ENCODE peak calls at places on chromosomes 3 and 15, in ten cellular contexts. B is stomach, D is Peyer's patch, W is body of pancreas, U is adrenal gland, I is GM12891, Y is ovary, R is sigmoid colon, P is HCT116, L is tibial nerve. X is an unnamed sample.

GRCh38 chr15:34039506-34040123 is 611 bp upstream of the AVEN start:
- DNase-seq in R (no peak), B (no peak), L (no peak), D (no peak), I (no peak), Y (no peak), W (no peak), U (no peak), P (no peak), X (no peak)

GRCh38 chr3:192629429-192629828 is 97.9 kb downstream of the FGF12 start:
- DNase-seq in U (no peak), W (no peak), P (no peak), L (no peak), I (no peak), Y (no peak), D (no peak), R (no peak), B (no peak), X (no peak)

GRCh38 chr3:169104972-169105371 is 558.5 kb downstream of the MECOM start:
- DNase-seq in W (no peak), P (peak), R (no peak), B (no peak), D (no peak), I (no peak), Y (no peak), L (no peak), U (no peak), X (no peak)

GRCh38 chr15:60972866-60973265 is 256.2 kb downstream of the RORA start:
- DNase-seq in R (no peak), Y (no peak), W (no peak), L (no peak), D (no peak), U (no peak), P (no peak), B (no peak), I (no peak), X (no peak)

GRCh38 chr3:188296761-188297689 is 143.1 kb downstream of the LPP start:
- DNase-seq in L (no peak), P (no peak), B (no peak), D (peak), R (no peak), U (peak), I (no peak), Y (peak), W (peak), X (no peak)

GRCh38 chr3:142595581-142595950 is 627 bp upstream of the PLS1 start:
- DNase-seq in W (peak), U (peak), B (no peak), R (no peak), D (no peak), P (peak), I (no peak), Y (no peak), L (no peak), X (peak)

GRCh38 chr15:40103864-40104271 is 4.8 kb downstream of the BMF start:
- DNase-seq in P (no peak), U (no peak), D (no peak), W (no peak), Y (no peak), R (no peak), B (no peak), I (no peak), L (no peak), X (no peak)

GRCh38 chr3:123287962-123288302 is 86.2 kb downstream of the SEC22A start:
- DNase-seq in I (no peak), P (no peak), B (no peak), W (no peak), D (no peak), U (no peak), R (no peak), Y (no peak), L (no peak), X (no peak)

GRCh38 chr15:100740105-100740504 is 137.7 kb downstream of the ASB7 start:
- DNase-seq in Y (no peak), R (no peak), P (no peak), L (no peak), B (no peak), U (no peak), W (no peak), I (no peak), D (no peak), X (no peak)

GRCh38 chr3:129783470-129783869 is 110.0 kb downstream of the TMCC1 start:
- DNase-seq in B (no peak), I (no peak), P (no peak), D (no peak), U (no peak), Y (no peak), L (no peak), R (no peak), W (no peak), X (no peak)

GRCh38 chr3:62186967-62187366 is 186.4 kb downstream of the FEZF2 start:
- DNase-seq in Y (peak), D (no peak), L (no peak), R (no peak), U (no peak), B (no peak), W (no peak), P (peak), I (no peak), X (no peak)

GRCh38 chr3:134601539-134602439 is 49.0 kb downstream of the KY start:
- DNase-seq in I (no peak), D (no peak), Y (peak), R (no peak), U (peak), B (no peak), L (no peak), W (peak), P (no peak), X (peak)

GRCh38 chr3:133949438-133949837 is 53.8 kb upstream of the RAB6B start:
- DNase-seq in L (no peak), I (no peak), Y (no peak), D (no peak), P (no peak), B (no peak), W (no peak), R (no peak), U (no peak), X (no peak)

GRCh38 chr3:197926418-197926817 is 23.6 kb upstream of the RPL35A start:
- DNase-seq in U (no peak), W (no peak), L (no peak), I (no peak), D (no peak), B (no peak), P (no peak), R (no peak), Y (no peak), X (no peak)

GRCh38 chr3:9878700-9879099 is 1.4 kb downstream of the CIDEC start:
- DNase-seq in B (peak), L (peak), D (peak), P (no peak), Y (no peak), U (no peak), I (no peak), R (no peak), W (no peak), X (no peak)
- TF ChIP-seq POLR2A in B (no peak), L (no peak), D (peak), P (no peak), Y (no peak), U (no peak), I (no peak), R (no peak), W (no peak), X (no peak)

GRCh38 chr15:32641517-32642059 is at the start of gene SCG5:
- DNase-seq in Y (no peak), D (peak), U (no peak), R (no peak), P (no peak), W (peak), B (no peak), I (no peak), L (no peak), X (peak)
- TF ChIP-seq POLR2A in Y (no peak), D (no peak), U (no peak), R (no peak), P (no peak), W (peak), B (no peak), I (no peak), L (no peak), X (peak)

DNA sequence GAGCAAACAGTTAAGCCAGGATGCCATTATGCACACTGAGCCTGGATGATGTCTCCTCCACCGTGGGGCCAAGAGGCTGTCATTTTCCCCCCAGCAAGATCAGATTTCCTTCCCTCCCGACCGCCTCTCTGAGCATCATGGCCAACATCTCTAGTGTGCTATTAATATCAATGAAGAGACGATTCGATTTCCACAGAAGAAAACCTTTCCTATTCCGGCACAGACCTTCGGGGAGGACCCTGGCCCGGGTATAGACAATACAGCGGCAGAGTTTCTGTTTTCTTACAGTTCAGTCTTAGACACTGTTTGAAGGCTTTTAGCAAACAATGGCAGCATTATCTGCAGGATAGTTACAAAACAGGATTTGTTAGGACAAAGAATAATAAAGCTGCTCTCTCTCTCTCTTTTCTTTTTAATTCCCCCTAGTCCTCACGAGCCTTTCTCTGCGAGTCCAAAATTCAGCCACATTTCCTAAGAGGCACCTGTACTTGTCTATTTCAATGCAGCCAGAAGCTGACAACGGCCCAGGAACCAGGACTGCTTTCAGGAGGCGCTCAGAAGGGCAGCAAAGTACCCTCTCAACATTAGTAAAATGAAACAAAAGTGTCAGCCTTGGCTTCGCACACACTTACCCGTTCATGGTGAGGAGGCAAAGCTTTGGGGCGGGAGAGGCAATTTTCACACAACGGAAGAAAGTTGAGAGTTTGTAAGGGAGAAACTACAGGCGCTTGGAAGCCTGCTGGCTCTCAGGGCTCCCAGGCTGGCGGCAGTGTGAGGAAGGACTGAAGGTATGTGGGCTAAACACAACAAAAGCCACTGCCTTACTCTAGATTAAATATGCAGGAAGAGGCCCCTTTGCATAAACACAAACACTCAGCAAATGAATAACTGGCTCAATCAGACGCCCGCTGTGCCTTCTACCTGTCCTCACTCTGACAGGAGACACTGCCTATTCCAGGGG is 278.0 kb downstream of the FOXP1 start:
- DNase-seq in I (no peak), B (peak), R (no peak), W (peak), Y (no peak), P (no peak), L (peak), D (peak), U (no peak), X (no peak)
- TF ChIP-seq POLR2A in I (no peak), B (no peak), R (no peak), W (no peak), Y (no peak), P (no peak), L (no peak), D (no peak), U (no peak), X (no peak)

GRCh38 chr15:75723847-75724660 is 11.4 kb upstream of the CSPG4 start:
- DNase-seq in L (peak), B (peak), Y (peak), W (peak), P (no peak), R (peak), D (peak), I (no peak), U (peak), X (peak)
- TF ChIP-seq POLR2A in L (peak), B (no peak), Y (no peak), W (peak), P (no peak), R (no peak), D (no peak), I (no peak), U (no peak), X (no peak)

X was measured in H54.